ENCODE peak calls at places on chromosomes 11 and 22, in five cellular contexts. M is SJSA1; O is BE2C; Z is CD8-positive, alpha-beta memory T cell; B is mucosa of descending colon. Y is an unnamed sample.

GRCh38 chr11:33040127-33040861 is 922 bp downstream of the TCP11L1 start:
- DNase-seq in M (no peak), O (no peak), Z (peak; percentile 26), B (no peak), Y (no peak)

GRCh38 chr11:59259867-59260475 is 47.2 kb upstream of the MPEG1 start:
- DNase-seq in M (no peak), O (no peak), Z (no peak), B (no peak), Y (no peak)

GRCh38 chr11:125250316-125250870 is 85.8 kb downstream of the PKNOX2 start:
- DNase-seq in M (no peak), O (no peak), Z (no peak), B (no peak), Y (no peak)

GRCh38 chr11:105004021-105004420 is 18.9 kb downstream of the CASP5 start:
- DNase-seq in M (no peak), O (no peak), Z (no peak), B (no peak), Y (no peak)

GRCh38 chr11:134150195-134150903 is 73.4 kb downstream of the NCAPD3 start:
- DNase-seq in M (no peak), O (no peak), Z (no peak), B (no peak), Y (no peak)

GRCh38 chr11:111733009-111733408 is 33.2 kb downstream of the PPP2R1B start:
- DNase-seq in M (peak; percentile 72), O (no peak), Z (no peak), B (peak; percentile 61), Y (peak; percentile 77)

GRCh38 chr11:126378763-126379162 is 23.3 kb downstream of the ST3GAL4 start:
- DNase-seq in M (no peak), O (no peak), Z (no peak), B (no peak), Y (no peak)

GRCh38 chr11:45158891-45159605 is 12.6 kb downstream of the PRDM11 start:
- DNase-seq in M (no peak), O (no peak), Z (no peak), B (no peak), Y (no peak)

GRCh38 chr11:123434262-123434661 is 4.2 kb downstream of the GRAMD1B start:
- DNase-seq in M (no peak), O (peak; percentile 32), Z (no peak), B (no peak), Y (no peak)

GRCh38 chr22:33114570-33114969 is 56.4 kb upstream of the SYN3 start:
- DNase-seq in M (no peak), O (no peak), Z (no peak), B (no peak), Y (no peak)

GRCh38 chr11:125502198-125502597 is 6.1 kb upstream of the FEZ1 start:
- DNase-seq in M (no peak), O (no peak), Z (no peak), B (no peak), Y (no peak)

GRCh38 chr11:56375324-56375723 is at the start of gene OR8U1:
- DNase-seq in M (no peak), O (no peak), Z (no peak), B (no peak), Y (no peak)

GRCh38 chr11:125165664-125166346 is 1.3 kb downstream of the PKNOX2 start:
- DNase-seq in M (no peak), O (no peak), Z (no peak), B (no peak), Y (no peak)

GRCh38 chr11:95923730-95924413 is at the start of gene MTMR2:
- DNase-seq in M (peak; percentile 68), O (peak; percentile 88), Z (peak; percentile 35), B (peak; percentile 83), Y (peak; percentile 93)

GRCh38 chr11:60994450-60995135 is 23.1 kb downstream of the CD6 start:
- DNase-seq in M (no peak), O (no peak), Z (no peak), B (no peak), Y (no peak)

GRCh38 chr11:45872513-45873356 is 12.7 kb upstream of the MAPK8IP1 start:
- DNase-seq in M (peak; percentile 77), O (peak; percentile 78), Z (no peak), B (no peak), Y (no peak)

GRCh38 chr11:19805346-19805745 is 92.7 kb downstream of the NAV2 start:
- DNase-seq in M (no peak), O (no peak), Z (no peak), B (no peak), Y (no peak)

GRCh38 chr11:16876840-16877239 is 137.4 kb downstream of the PLEKHA7 start:
- DNase-seq in M (no peak), O (no peak), Z (no peak), B (no peak), Y (no peak)

GRCh38 chr22:37090920-37091688 is 18.4 kb downstream of the TMPRSS6 start:
- DNase-seq in M (no peak), O (no peak), Z (no peak), B (no peak), Y (no peak)

GRCh38 chr11:86755196-86755595 is 45.1 kb upstream of the PRSS23 start:
- DNase-seq in M (no peak), O (no peak), Z (no peak), B (no peak), Y (no peak)

GRCh38 chr11:112216591-112217105 is 9.6 kb upstream of the PTS start:
- DNase-seq in M (no peak), O (no peak), Z (no peak), B (no peak), Y (no peak)

GRCh38 chr11:77195071-77195705 is 67.1 kb downstream of the MYO7A start:
- DNase-seq in M (no peak), O (no peak), Z (no peak), B (peak; percentile 33), Y (no peak)

GRCh38 chr11:128908391-128909246 is 17.5 kb downstream of the KCNJ5 start:
- DNase-seq in M (peak; percentile 44), O (no peak), Z (no peak), B (peak; percentile 82), Y (peak; percentile 84)

GRCh38 chr22:30248484-30248883 is 1.9 kb upstream of the LIF start:
- DNase-seq in M (no peak), O (no peak), Z (no peak), B (no peak), Y (no peak)

GRCh38 chr11:7600205-7600775 is 73.0 kb downstream of the CYB5R2 start:
- DNase-seq in M (no peak), O (peak; percentile 47), Z (no peak), B (no peak), Y (no peak)

GRCh38 chr11:2122222-2122906 is 16.8 kb downstream of the IGF2 start:
- DNase-seq in M (peak; percentile 94), O (no peak), Z (no peak), B (peak; percentile 17), Y (peak; percentile 45)

GRCh38 chr11:68946416-68947090 is 34.2 kb downstream of the MRGPRD start:
- DNase-seq in M (no peak), O (no peak), Z (no peak), B (no peak), Y (peak; percentile 47)

GRCh38 chr11:58926251-58926650 is 13.0 kb upstream of the GLYATL1 start:
- DNase-seq in M (no peak), O (no peak), Z (no peak), B (no peak), Y (no peak)

GRCh38 chr22:39959640-39960447 is at the start of gene TMA7B:
- DNase-seq in M (peak; percentile 77), O (peak; percentile 79), Z (peak; percentile 27), B (peak; percentile 64), Y (no peak)

GRCh38 chr22:39958916-39959639 is 1.1 kb upstream of the TMA7B start:
- DNase-seq in M (no peak), O (no peak), Z (no peak), B (no peak), Y (no peak)

GRCh38 chr22:39965749-39966148 is 5.6 kb downstream of the TMA7B start:
- DNase-seq in M (no peak), O (no peak), Z (no peak), B (no peak), Y (no peak)

GRCh38 chr22:39960791-39961746 is 872 bp downstream of the TMA7B start:
- DNase-seq in M (peak; percentile 96), O (no peak), Z (peak; percentile 56), B (no peak), Y (no peak)

DNA sequence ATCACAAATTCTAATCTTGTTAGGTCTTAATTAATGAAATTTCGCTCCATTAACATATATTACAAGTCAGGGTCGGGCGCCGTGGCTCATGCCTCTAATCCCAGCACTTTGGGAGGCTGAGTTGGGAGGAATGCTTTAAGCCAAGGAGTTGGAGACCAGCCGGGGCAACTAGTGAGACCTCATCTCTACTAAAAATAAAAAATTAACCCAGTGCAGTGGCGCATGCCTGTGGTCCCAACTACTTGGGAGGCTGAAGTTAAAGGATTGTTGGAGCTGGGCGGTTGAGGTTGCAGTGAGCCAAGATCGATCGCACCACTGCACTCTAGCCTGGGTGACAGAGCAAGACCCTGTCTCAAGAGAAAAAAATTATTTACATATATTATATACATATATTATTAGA is 1.9 kb downstream of the TMA7B start:
- DNase-seq in M (peak; percentile 57), O (no peak), Z (no peak), B (no peak), Y (no peak)
- H3K4me1 ChIP-seq in M (peaks cover 48% of the 10 kb centered on the region), O (peaks cover 6% of the 10 kb centered on the region), Z (peaks cover 51% of the 10 kb centered on the region), B (no peaks in the 10 kb centered on the region), Y (peaks cover 3% of the 10 kb centered on the region)

GRCh38 chr22:17910561-17911311 is 113.6 kb downstream of the MICAL3 start:
- DNase-seq in M (peak; percentile 70), O (peak; percentile 66), Z (no peak), B (no peak), Y (peak; percentile 88)
- H3K4me3 ChIP-seq in M (no peak overlapping the region), O (no peak overlapping the region), Z (no peak overlapping the region), B (no peak overlapping the region), Y (no peak overlapping the region)

DNA sequence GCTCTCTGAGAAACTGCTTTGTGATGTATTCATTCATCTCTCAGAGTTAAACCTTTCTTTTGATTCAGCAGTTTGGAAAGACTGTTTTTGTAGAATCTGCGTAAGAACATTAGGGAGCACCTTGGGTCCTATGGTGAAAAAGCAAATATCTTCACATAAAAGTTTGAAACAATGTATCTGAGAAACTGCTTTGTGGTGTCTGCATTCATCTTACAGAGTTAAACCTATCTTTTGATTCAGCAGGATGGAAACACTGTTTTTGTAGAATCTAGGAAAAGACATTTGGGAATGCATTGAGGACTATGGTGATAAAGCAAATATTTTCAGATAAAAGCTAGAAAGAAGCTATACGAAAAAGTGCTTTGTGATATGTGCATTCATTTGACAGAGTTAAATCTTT is 361.3 kb downstream of the OR4C45 start:
- DNase-seq in M (no peak), O (no peak), Z (no peak), B (no peak), Y (no peak)
- H3K9me3 ChIP-seq in M (peaks cover 18% of the 10 kb centered on the region), O (no peaks in the 10 kb centered on the region), Z (peaks cover 12% of the 10 kb centered on the region), B (peaks cover 97% of the 10 kb centered on the region), Y (no peaks in the 10 kb centered on the region)

DNA sequence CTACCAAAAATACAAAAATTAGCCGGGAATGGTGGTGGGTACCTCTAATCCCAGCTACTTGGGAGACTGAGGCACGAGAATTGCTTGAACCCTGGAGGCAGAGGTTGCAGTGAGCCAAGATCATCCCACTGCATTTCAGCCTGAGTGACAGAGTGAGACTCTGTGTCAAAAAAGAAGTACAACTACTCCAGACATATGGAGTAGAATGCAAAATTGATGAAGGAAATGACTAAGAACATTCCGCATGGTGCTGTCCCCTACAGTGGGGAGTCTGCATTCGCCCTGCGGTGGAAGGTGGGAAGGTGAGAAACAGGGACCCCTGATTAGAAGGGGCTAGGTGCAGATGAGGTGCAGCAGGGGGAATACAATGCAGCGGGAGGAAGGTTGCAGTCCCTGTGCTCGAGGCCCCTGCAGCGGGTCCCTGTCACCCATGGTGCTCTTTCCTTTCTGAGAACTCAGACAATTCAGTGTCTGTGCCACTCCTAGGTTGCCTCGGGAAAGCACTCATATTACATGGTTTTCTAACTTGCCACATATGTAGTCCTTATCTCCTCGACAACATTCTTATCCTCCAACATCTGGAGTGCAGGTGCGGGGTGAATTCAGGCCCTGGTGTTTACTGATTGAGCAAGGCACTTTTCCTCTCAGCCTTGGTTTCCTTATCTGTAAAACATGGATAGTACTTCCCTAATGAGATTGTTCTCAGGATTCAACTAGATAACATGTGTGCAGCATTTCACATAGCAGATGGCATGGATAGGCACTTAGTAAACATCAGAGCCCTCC is 5.2 kb downstream of the POLD4 start:
- DNase-seq in M (no peak), O (no peak), Z (no peak), B (no peak), Y (no peak)
- H3K4me1 ChIP-seq in M (peaks cover 18% of the 10 kb centered on the region), O (peaks cover 3% of the 10 kb centered on the region), Z (peaks cover 55% of the 10 kb centered on the region), B (peaks cover 51% of the 10 kb centered on the region), Y (peaks cover 10% of the 10 kb centered on the region)